ENCODE peak calls at places on chromosomes 2 and 18, in six cellular contexts. X is GM13976, O is HFFc6, G is glutamatergic neuron, L is body of pancreas, D is dorsolateral prefrontal cortex. Z is an unnamed sample.

GRCh38 chr2:27322301-27322765 is 564 bp downstream of the MPV17 start:
- DNase-seq in X (peak), G (no peak), L (peak), O (no peak), D (peak), Z (peak)

GRCh38 chr2:43323810-43324588 is 97.6 kb upstream of the ZFP36L2 start:
- DNase-seq in X (no peak), G (no peak), O (no peak), D (no peak), L (peak), Z (no peak)

GRCh38 chr2:134293719-134294537 is 40.1 kb downstream of the MGAT5 start:
- DNase-seq in G (no peak), D (no peak), X (no peak), O (no peak), L (no peak), Z (no peak)

GRCh38 chr2:238380785-238381184 is 45.9 kb upstream of the ASB1 start:
- DNase-seq in L (no peak), G (no peak), O (peak), X (no peak), D (no peak), Z (no peak)

GRCh38 chr2:67532325-67532724 is 135.2 kb downstream of the ETAA1 start:
- DNase-seq in G (no peak), O (no peak), X (no peak), D (no peak), L (no peak), Z (no peak)

GRCh38 chr2:212428685-212429480 is 109.7 kb downstream of the ERBB4 start:
- DNase-seq in D (peak), O (no peak), G (no peak), X (no peak), L (no peak), Z (no peak)

GRCh38 chr18:12921178-12921577 is 26.6 kb upstream of the SEH1L start:
- DNase-seq in D (no peak), L (no peak), X (peak), G (no peak), O (no peak), Z (peak)

GRCh38 chr18:31992836-31993575 is 25.6 kb upstream of the RNF125 start:
- DNase-seq in O (no peak), D (no peak), G (no peak), X (no peak), L (no peak), Z (no peak)

GRCh38 chr2:182038579-182038978 is 52.9 kb downstream of the PPP1R1C start:
- DNase-seq in L (no peak), X (no peak), O (peak), D (no peak), G (no peak), Z (no peak)

GRCh38 chr2:240929364-240930095 is 23.4 kb downstream of the CROCC2 start:
- DNase-seq in G (no peak), D (no peak), O (no peak), X (no peak), L (no peak), Z (peak)

GRCh38 chr2:235940330-235940729 is 227.9 kb downstream of the GBX2 start:
- DNase-seq in X (no peak), D (peak), L (peak), O (no peak), G (no peak), Z (no peak)

GRCh38 chr2:42054657-42055430 is 7.0 kb downstream of the PKDCC start:
- DNase-seq in D (no peak), G (no peak), X (no peak), O (no peak), L (no peak), Z (no peak)

GRCh38 chr2:207256476-207257207 is 90.9 kb upstream of the KLF7 start:
- DNase-seq in O (peak), G (peak), D (no peak), L (no peak), X (no peak), Z (no peak)

GRCh38 chr2:16281451-16282330 is 341.3 kb downstream of the MYCN start:
- DNase-seq in O (no peak), G (peak), L (peak), X (peak), D (peak), Z (no peak)
- TF ChIP-seq CTCF in O (no peak), G (peak), L (peak), X (no peak), D (peak), Z (no peak)

GRCh38 chr18:74081966-74082365 is 65.7 kb downstream of the FBXO15 start:
- DNase-seq in G (no peak), D (no peak), X (no peak), L (no peak), O (no peak), Z (no peak)

GRCh38 chr18:74084184-74084583 is 63.5 kb downstream of the FBXO15 start:
- DNase-seq in D (no peak), L (no peak), G (no peak), O (no peak), X (no peak), Z (no peak)

GRCh38 chr18:74078257-74078656 is 69.4 kb downstream of the FBXO15 start:
- DNase-seq in X (no peak), D (no peak), L (no peak), G (no peak), O (no peak), Z (no peak)

GRCh38 chr18:74083071-74083954 is 64.3 kb downstream of the FBXO15 start:
- DNase-seq in D (no peak), G (no peak), X (no peak), O (no peak), L (no peak), Z (no peak)

GRCh38 chr18:74082476-74083070 is 65.1 kb downstream of the FBXO15 start:
- DNase-seq in L (peak), X (peak), D (peak), G (peak), O (peak), Z (no peak)
- TF ChIP-seq CTCF in L (peak), X (peak), D (peak), G (no peak), O (peak), Z (no peak)

GRCh38 chr2:73956211-73956865 is 28.4 kb upstream of the TET3 start:
- DNase-seq in D (no peak), X (no peak), L (no peak), O (no peak), G (no peak), Z (no peak)
- TF ChIP-seq CTCF in D (no peak), X (no peak), L (no peak), O (no peak), G (no peak), Z (no peak)

DNA sequence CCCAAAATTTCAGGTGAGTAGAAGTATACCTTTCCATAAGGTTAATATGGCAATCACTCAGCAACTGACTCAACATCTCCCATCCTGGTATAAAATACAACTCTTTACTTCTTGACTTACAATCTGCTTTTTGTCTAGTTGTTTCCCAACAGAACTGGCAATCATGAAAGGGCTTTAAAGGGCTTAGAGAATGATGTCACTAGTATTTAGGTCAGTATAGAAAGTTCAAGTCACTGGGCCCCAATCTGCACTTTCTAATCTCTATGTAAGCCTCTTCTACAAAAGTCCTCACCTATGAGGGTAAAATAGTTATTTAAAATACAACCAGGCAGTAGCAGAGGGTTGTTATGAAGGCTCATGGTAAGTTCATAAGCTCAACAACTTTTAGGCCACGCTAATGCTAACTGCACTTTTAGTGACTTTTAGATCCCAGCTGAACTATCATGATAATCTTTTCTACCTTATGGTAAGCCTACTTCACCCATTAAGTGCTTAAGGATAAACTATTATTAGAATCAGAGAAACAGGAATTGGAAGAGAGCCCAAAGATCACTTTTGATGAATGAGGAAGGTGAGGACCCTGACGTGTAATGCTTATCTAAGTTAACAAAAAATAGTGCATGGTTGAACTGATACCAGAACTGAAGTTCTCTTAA is 79.6 kb downstream of the GORASP2 start:
- DNase-seq in D (no peak), X (no peak), O (no peak), G (no peak), L (no peak), Z (no peak)
- TF ChIP-seq CTCF in D (no peak), X (no peak), O (no peak), G (no peak), L (no peak), Z (no peak)

GRCh38 chr2:222677981-222678380 is 6.5 kb downstream of the MOGAT1 start:
- DNase-seq in G (no peak), X (no peak), D (no peak), O (no peak), L (no peak), Z (no peak)
- TF ChIP-seq CTCF in G (no peak), X (no peak), D (no peak), O (peak), L (no peak), Z (no peak)

GRCh38 chr2:32135409-32135808 is 30.3 kb upstream of the SLC30A6 start:
- DNase-seq in O (peak), D (no peak), L (peak), X (peak), G (no peak), Z (no peak)
- TF ChIP-seq CTCF in O (peak), D (no peak), L (peak), X (no peak), G (peak), Z (no peak)

GRCh38 chr2:16334886-16335605 is 330.6 kb downstream of the CYRIA start:
- DNase-seq in D (no peak), O (no peak), G (no peak), X (no peak), L (no peak), Z (no peak)

GRCh38 chr2:16336916-16337315 is 328.7 kb downstream of the CYRIA start:
- DNase-seq in X (no peak), O (no peak), G (no peak), L (no peak), D (no peak), Z (no peak)

GRCh38 chr2:16335606-16335930 is 330.1 kb downstream of the CYRIA start:
- DNase-seq in X (no peak), G (no peak), L (no peak), O (no peak), D (no peak), Z (no peak)

GRCh38 chr2:16336491-16336890 is 329.1 kb downstream of the CYRIA start:
- DNase-seq in O (no peak), G (no peak), L (no peak), D (no peak), X (no peak), Z (no peak)

GRCh38 chr2:16335947-16336346 is 329.7 kb downstream of the CYRIA start:
- DNase-seq in D (no peak), G (no peak), O (no peak), L (no peak), X (no peak), Z (no peak)
- TF ChIP-seq CTCF in D (no peak), G (no peak), O (no peak), L (no peak), X (no peak), Z (no peak)

Z was measured in natural killer cell.